ENCODE peak calls at places on chromosomes 3 and 15, in seven cellular contexts. O is posterior cingulate gyrus; A is HTR-8/SVneo; P is stimulated activated CD8-positive, alpha-beta memory T cell treated with anti-CD3 and anti-CD28 coated beads, Interleukin-12 subunit alpha, Interleukin-12 subunit beta, amount 100 ng/mL, for 4 hours; E is M059J; T is AG10803; I is stimulated activated CD4-positive, alpha-beta T cell treated with anti-CD3 and anti-CD28 coated beads, Interleukin-2, amount 100 ng/mL, for 24 hours. Q is an unnamed sample.

GRCh38 chr3:123229145-123229544 is 27.4 kb downstream of the SEC22A start:
- DNase-seq in O (no peak), A (no peak), P (no peak), E (peak; percentile 5), T (no peak), I (no peak), Q (no peak)

GRCh38 chr3:59442056-59442455 is 392.2 kb upstream of the CFAP20DC start:
- DNase-seq in O (no peak), A (no peak), P (no peak), E (no peak), T (no peak), I (no peak), Q (no peak)

GRCh38 chr3:162213196-162213595 is 716.6 kb downstream of the OTOL1 start:
- DNase-seq in O (no peak), A (no peak), P (no peak), E (no peak), T (no peak), I (no peak), Q (no peak)

GRCh38 chr3:10373686-10374261 is 52.9 kb upstream of the SEC13 start:
- DNase-seq in O (peak; percentile 67), A (peak; percentile 31), P (no peak), E (peak; percentile 72), T (peak; percentile 56), I (no peak), Q (no peak)

GRCh38 chr3:102258666-102259227 is 176.1 kb upstream of the ZPLD1 start:
- DNase-seq in O (no peak), A (no peak), P (no peak), E (peak; percentile 17), T (no peak), I (no peak), Q (no peak)

GRCh38 chr15:67063689-67064606 is 1.5 kb upstream of the SMAD3 start:
- DNase-seq in O (peak; percentile 48), A (no peak), P (no peak), E (no peak), T (no peak), I (no peak), Q (no peak)

GRCh38 chr3:169790687-169791429 is 17.7 kb downstream of the MYNN start:
- DNase-seq in O (no peak), A (no peak), P (no peak), E (peak; percentile 18), T (no peak), I (no peak), Q (no peak)

GRCh38 chr3:132596816-132597433 is at the start of gene ACKR4:
- DNase-seq in O (no peak), A (no peak), P (no peak), E (no peak), T (peak; percentile 36), I (no peak), Q (no peak)

GRCh38 chr3:123290962-123291361 is 89.2 kb downstream of the SEC22A start:
- DNase-seq in O (peak; percentile 74), A (no peak), P (no peak), E (no peak), T (no peak), I (no peak), Q (no peak)

GRCh38 chr3:105233056-105233455 is 133.7 kb upstream of the ALCAM start:
- DNase-seq in O (no peak), A (no peak), P (no peak), E (peak; percentile 63), T (peak; percentile 2), I (no peak), Q (no peak)

GRCh38 chr15:28873585-28874139 is 12.1 kb upstream of the APBA2 start:
- DNase-seq in O (peak; percentile 91), A (no peak), P (no peak), E (peak; percentile 36), T (no peak), I (no peak), Q (no peak)

GRCh38 chr15:39415634-39416033 is 165.2 kb upstream of the THBS1 start:
- DNase-seq in O (no peak), A (no peak), P (no peak), E (no peak), T (no peak), I (no peak), Q (no peak)

GRCh38 chr3:95923496-95924210 is 890.7 kb upstream of the EPHA6 start:
- DNase-seq in O (no peak), A (peak; percentile 13), P (no peak), E (peak; percentile 81), T (peak; percentile 98), I (peak; percentile 3), Q (no peak)

GRCh38 chr3:185187391-185187790 is 34.5 kb upstream of the C3orf70 start:
- DNase-seq in O (no peak), A (no peak), P (no peak), E (no peak), T (no peak), I (no peak), Q (no peak)

GRCh38 chr3:129822679-129823078 is 70.8 kb downstream of the TMCC1 start:
- DNase-seq in O (no peak), A (no peak), P (no peak), E (no peak), T (peak; percentile 88), I (no peak), Q (no peak)

GRCh38 chr3:30747771-30748281 is 141.4 kb downstream of the TGFBR2 start:
- DNase-seq in O (no peak), A (peak; percentile 35), P (no peak), E (peak; percentile 77), T (peak; percentile 56), I (no peak), Q (no peak)

GRCh38 chr3:69008980-69009379 is 4.5 kb downstream of the EOGT start:
- DNase-seq in O (no peak), A (no peak), P (no peak), E (no peak), T (peak; percentile 66), I (no peak), Q (no peak)

Q was measured in hypothalamus.